ENCODE peak calls at places on chromosome 17, in four cellular contexts. N is cardiac muscle cell, S is kidney epithelial cell, F is tibial nerve. E is an unnamed sample.
A peak's percentile ranks its signal among the peaks of the same experiment; 100 is the strongest.

GRCh38 chr17:34135841-34136240 is 119.2 kb upstream of the CCL2 start:
- DNase-seq in N (no peak), F (no peak), S (no peak), E (no peak)

GRCh38 chr17:73156166-73156840 is 8.5 kb upstream of the SSTR2 start:
- DNase-seq in N (peak; percentile 85), S (no peak), F (peak; percentile 56), E (no peak)

GRCh38 chr17:42201155-42201772 is 7.0 kb upstream of the GHDC start:
- DNase-seq in F (no peak), S (no peak), N (no peak), E (no peak)

GRCh38 chr17:79000396-79001189 is 9.0 kb downstream of the CANT1 start:
- DNase-seq in N (no peak), F (no peak), S (no peak), E (no peak)

GRCh38 chr17:67260051-67260987 is 15.3 kb upstream of the HELZ start:
- DNase-seq in F (no peak), N (no peak), S (no peak), E (no peak)

GRCh38 chr17:13031718-13032350 is 14.0 kb upstream of the ELAC2 start:
- DNase-seq in S (no peak), N (peak; percentile 65), F (no peak), E (peak; percentile 5)

GRCh38 chr17:39934324-39934723 is 6.8 kb downstream of the LRRC3C start:
- DNase-seq in F (no peak), N (no peak), S (no peak), E (no peak)

GRCh38 chr17:77485089-77485833 is 344.5 kb downstream of the SEC14L1 start:
- DNase-seq in F (no peak), S (no peak), N (no peak), E (no peak)

GRCh38 chr17:72445055-72445991 is 324.5 kb downstream of the SOX9 start:
- DNase-seq in N (no peak), S (no peak), F (no peak), E (no peak)

GRCh38 chr17:65786479-65786878 is 225.0 kb upstream of the AXIN2 start:
- DNase-seq in S (no peak), F (no peak), N (no peak), E (no peak)

GRCh38 chr17:36934759-36935630 is 2.3 kb upstream of the LHX1 start:
- DNase-seq in N (peak; percentile 79), S (no peak), F (no peak), E (no peak)

GRCh38 chr17:13510062-13510461 is 91.7 kb downstream of the HS3ST3A1 start:
- DNase-seq in S (no peak), N (peak; percentile 26), F (no peak), E (no peak)

GRCh38 chr17:40290629-40291296 is 3.1 kb downstream of the CDC6 start:
- DNase-seq in F (no peak), N (peak; percentile 72), S (peak; percentile 64), E (peak; percentile 45)

GRCh38 chr17:3557768-3558583 is at the start of gene TRPV3:
- DNase-seq in F (no peak), N (no peak), S (peak; percentile 39), E (peak; percentile 93)

GRCh38 chr17:57294629-57295501 is 38.5 kb downstream of the MSI2 start:
- DNase-seq in F (no peak), N (no peak), S (no peak), E (no peak)

GRCh38 chr17:6470751-6471521 is 26.7 kb downstream of the PIMREG start:
- DNase-seq in N (no peak), S (no peak), F (no peak), E (no peak)

GRCh38 chr17:78271419-78272160 is 40.2 kb downstream of the TMEM235 start:
- DNase-seq in F (no peak), N (no peak), S (no peak), E (no peak)

GRCh38 chr17:58329035-58329807 is 626 bp upstream of the TSPOAP1 start:
- DNase-seq in S (no peak), N (peak; percentile 25), F (no peak), E (no peak)

GRCh38 chr17:11140028-11140427 is 101.0 kb upstream of the SHISA6 start:
- DNase-seq in F (no peak), N (no peak), S (no peak), E (no peak)

GRCh38 chr17:72119963-72120877 is 600 bp upstream of the SOX9 start:
- DNase-seq in F (no peak), N (peak; percentile 66), S (no peak), E (no peak)

GRCh38 chr17:13671771-13672170 is 70.0 kb upstream of the HS3ST3A1 start:
- DNase-seq in F (no peak), N (no peak), S (no peak), E (no peak)

GRCh38 chr17:39208893-39209292 is 8.8 kb downstream of the RPL19 start:
- DNase-seq in F (no peak), N (no peak), S (no peak), E (no peak)

GRCh38 chr17:1491406-1492248 is 859 bp downstream of the MYO1C start:
- DNase-seq in S (no peak), N (peak; percentile 82), F (no peak), E (no peak)

GRCh38 chr17:36755586-36755985 is 154.2 kb downstream of the MRM1 start:
- DNase-seq in S (no peak), N (peak; percentile 36), F (no peak), E (peak; percentile 4)

GRCh38 chr17:77686903-77687302 is 271.6 kb upstream of the TNRC6C start:
- DNase-seq in F (no peak), N (no peak), S (no peak), E (no peak)

GRCh38 chr17:30345527-30346075 is 11.7 kb upstream of the TMIGD1 start:
- DNase-seq in F (no peak), S (no peak), N (no peak), E (no peak)

GRCh38 chr17:43949777-43950176 is 4.0 kb downstream of the PYY start:
- DNase-seq in F (no peak), S (no peak), N (no peak), E (no peak)

DNA sequence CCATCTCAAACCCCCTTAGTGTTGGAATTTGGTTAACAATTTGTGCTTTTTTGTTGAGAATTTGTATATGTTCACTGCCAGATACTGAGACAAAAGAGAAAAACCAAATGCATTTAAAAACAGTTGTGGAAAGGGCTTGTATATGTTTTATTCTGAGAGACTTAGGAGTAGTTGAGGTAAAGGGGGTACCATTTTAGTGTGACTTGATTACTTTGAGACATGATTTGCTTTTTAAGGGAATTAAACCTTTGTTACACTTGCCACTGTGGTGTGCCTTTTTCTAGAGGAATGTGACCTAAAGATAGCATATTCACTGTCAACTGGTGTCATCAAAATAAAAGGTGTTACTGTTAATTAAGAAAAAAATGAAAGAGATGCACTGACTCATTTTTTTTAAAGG is 4.5 kb downstream of the IGF2BP1 start:
- DNase-seq in S (no peak), N (no peak), F (no peak), E (no peak)
- H3K4me3 ChIP-seq in S (no peak overlapping the region), N (peak overlapping the region; percentile 96), F (no peak overlapping the region), E (no peak overlapping the region)

DNA sequence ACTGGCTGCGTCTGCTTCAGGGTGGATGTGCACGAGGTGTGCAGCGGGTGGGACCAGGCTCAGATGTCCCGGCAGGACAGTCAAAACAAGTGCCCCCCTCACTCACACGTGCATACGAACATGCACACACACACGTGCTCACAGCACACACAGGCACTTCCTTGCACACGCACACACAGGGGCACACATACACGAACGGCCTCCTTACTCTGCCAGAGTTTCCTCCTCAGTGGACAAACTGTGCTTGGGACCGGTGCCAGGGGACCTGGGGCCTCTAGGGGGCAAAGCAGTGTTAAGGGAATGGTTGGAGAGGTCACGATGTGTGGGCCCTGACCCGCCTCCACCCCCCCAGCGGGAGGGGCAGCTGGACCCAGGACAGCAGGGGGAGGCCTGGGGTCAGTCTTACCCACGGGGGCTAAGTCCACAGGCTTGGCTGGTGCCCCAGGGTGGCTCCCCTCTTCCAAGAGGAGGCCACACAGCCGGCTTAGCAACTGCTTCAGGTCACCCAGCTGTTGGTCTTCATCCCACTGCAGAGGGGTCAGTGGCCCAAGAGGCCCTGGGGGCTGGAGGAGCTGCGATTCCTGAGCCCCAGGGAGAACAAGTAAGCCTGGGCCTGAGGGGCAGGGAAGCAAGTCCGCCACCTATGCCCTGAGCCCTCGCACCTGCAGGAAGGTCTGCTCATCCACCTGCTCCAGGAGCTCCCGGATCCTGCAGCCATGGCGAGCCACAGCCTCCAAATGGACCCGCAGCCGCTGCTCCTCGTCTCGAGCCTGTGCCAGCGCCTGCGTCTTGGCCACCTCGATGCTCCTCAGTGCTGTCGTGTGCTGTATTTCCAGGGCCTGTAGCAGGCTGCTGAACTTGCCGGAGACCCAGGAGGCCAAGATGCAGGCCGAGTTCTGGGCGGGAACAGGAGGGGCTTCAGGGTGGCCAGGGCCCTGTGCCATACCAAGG is 4.9 kb downstream of the TRIM65 start:
- DNase-seq in S (no peak), F (no peak), N (no peak), E (no peak)
- H3K4me3 ChIP-seq in S (no peak overlapping the region), F (no peak overlapping the region), N (no peak overlapping the region), E (no peak overlapping the region)

GRCh38 chr17:45222994-45223540 is 1.4 kb downstream of the FMNL1 start:
- DNase-seq in S (no peak), F (no peak), N (no peak), E (no peak)
- H3K4me3 ChIP-seq in S (no peak overlapping the region), F (peak overlapping the region; percentile 35), N (no peak overlapping the region), E (no peak overlapping the region)

GRCh38 chr17:7549401-7550055 is 670 bp downstream of the TNFSF12 start:
- DNase-seq in F (no peak), S (no peak), N (no peak), E (no peak)
- H3K4me3 ChIP-seq in F (peak overlapping the region; percentile 72), S (peak overlapping the region; percentile 54), N (no peak overlapping the region), E (peak overlapping the region; percentile 34)

DNA sequence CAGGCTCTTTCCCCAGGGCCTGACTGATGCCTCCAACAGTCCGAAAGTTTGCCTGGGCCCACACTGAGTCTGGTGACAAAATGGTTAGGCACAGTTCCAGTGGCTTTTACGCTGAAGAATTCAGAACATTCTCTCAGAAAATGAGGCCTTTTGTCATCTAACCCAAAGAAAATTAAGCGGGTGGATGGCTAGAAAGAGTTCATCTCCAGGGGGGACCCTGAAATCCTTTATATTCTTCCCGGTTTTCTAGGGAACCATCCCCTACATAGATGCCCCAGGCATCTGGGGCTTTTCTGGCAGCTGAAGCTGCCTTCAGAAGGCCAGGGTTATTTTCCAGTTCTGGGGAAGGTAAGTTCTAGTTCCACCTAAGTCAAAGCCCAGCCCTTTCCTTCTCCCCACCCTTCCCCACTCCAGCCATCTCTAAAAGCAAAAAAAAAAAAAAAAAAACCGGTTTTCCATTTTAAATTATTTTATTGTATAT is 2.2 kb downstream of the RASD1 start:
- DNase-seq in S (no peak), N (no peak), F (no peak), E (no peak)
- H3K4me3 ChIP-seq in S (no peak overlapping the region), N (no peak overlapping the region), F (no peak overlapping the region), E (no peak overlapping the region)

DNA sequence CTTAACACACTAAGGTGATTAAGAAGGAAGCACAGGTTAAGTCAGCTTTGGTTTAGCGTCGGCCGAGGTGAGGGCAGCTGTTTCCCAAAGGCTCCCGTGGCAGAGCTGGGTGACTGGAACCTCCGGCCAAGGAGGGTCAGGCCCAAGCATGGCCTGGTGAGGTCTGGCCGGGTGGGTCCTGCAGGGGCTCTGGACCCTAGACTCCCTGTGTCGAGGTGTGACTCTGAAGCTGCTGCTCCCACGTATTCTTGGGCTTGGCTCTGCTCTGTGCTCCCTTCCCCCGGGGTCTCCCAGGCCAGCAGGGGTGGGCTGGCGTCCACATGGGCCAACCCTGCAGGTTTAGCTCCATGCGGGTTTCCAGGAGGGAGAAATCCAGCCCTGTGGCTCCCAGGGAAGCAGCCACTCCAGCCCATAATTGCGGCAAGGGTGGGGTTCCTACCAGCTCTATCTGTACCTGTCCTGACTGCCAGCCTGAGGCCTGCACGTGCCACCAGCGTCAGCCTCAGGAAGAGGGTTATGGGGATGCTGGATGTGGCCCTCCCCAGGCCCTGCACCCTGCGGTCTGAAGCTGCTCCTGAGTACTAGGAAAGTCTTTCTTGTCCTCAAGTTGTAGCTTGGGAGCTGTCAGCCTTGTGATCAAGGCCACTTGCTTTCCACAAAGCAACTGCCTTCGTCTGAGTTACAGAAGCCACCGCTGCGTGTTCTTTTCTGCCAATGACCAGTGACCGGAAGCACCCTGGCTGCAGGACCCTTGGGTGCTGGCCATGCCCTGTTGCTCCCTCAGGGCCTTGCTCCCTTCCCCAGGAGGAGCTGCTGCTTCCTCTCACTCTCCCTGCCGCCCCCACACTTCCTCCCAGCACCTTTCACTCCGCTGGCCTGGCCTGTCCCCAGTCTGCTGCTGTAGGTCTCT is 4.8 kb downstream of the CDK5R1 start:
- DNase-seq in S (no peak), F (no peak), N (no peak), E (no peak)
- H3K4me3 ChIP-seq in S (no peak overlapping the region), F (no peak overlapping the region), N (no peak overlapping the region), E (no peak overlapping the region)